ENCODE peak calls at places on chromosomes 5 and 9, in eight cellular contexts. G is sigmoid colon, N is breast epithelium, U is K562, V is prostate gland, Z is suprapubic skin, T is HCT116, E is spleen. C is an unnamed sample. For H3K9me3, the result is how much of the 10 kb centered on the place peaks cover.

GRCh38 chr9:37374892-37375291 is 47.6 kb upstream of the GRHPR start:
- DNase-seq in G (no peak), N (no peak), U (no peak), V (no peak), Z (no peak), T (no peak), E (peak), C (no peak)

GRCh38 chr5:121628783-121629182 is 222.9 kb upstream of the FTMT start:
- DNase-seq in G (no peak), N (no peak), U (no peak), V (no peak), Z (no peak), T (no peak), E (no peak), C (no peak)

GRCh38 chr9:20692554-20692953 is 8.5 kb downstream of the FOCAD start:
- DNase-seq in G (no peak), N (no peak), U (no peak), V (no peak), Z (no peak), T (no peak), E (no peak), C (no peak)

GRCh38 chr5:113295111-113295539 is 139.7 kb downstream of the TSSK1B start:
- DNase-seq in G (no peak), N (no peak), U (no peak), V (no peak), Z (no peak), T (no peak), E (no peak), C (no peak)

GRCh38 chr9:128729302-128729701 is 5.4 kb upstream of the ZDHHC12 start:
- DNase-seq in G (no peak), N (no peak), U (no peak), V (no peak), Z (no peak), T (no peak), E (no peak), C (no peak)

GRCh38 chr9:105393576-105394344 is 54.1 kb upstream of the FSD1L start:
- DNase-seq in G (no peak), N (no peak), U (no peak), V (no peak), Z (no peak), T (no peak), E (no peak), C (no peak)

GRCh38 chr5:462051-462481 is 19.1 kb downstream of the EXOC3 start:
- DNase-seq in G (peak), N (peak), U (no peak), V (no peak), Z (peak), T (no peak), E (peak), C (peak)

GRCh38 chr9:4620881-4621555 is 41.1 kb upstream of the PLPP6 start:
- DNase-seq in G (no peak), N (no peak), U (no peak), V (no peak), Z (no peak), T (no peak), E (no peak), C (no peak)

GRCh38 chr9:26800322-26800721 is 92.3 kb downstream of the CAAP1 start:
- DNase-seq in G (no peak), N (no peak), U (no peak), V (no peak), Z (no peak), T (no peak), E (no peak), C (no peak)

GRCh38 chr5:59746261-59746765 is 147.2 kb downstream of the PDE4D start:
- DNase-seq in G (peak), N (no peak), U (no peak), V (no peak), Z (no peak), T (no peak), E (no peak), C (no peak)

GRCh38 chr5:172505840-172506638 is 51.7 kb upstream of the SH3PXD2B start:
- DNase-seq in G (peak), N (no peak), U (no peak), V (no peak), Z (peak), T (no peak), E (peak), C (no peak)

GRCh38 chr9:133166392-133166791 is 2.7 kb upstream of the GBGT1 start:
- DNase-seq in G (peak), N (no peak), U (peak), V (no peak), Z (no peak), T (no peak), E (peak), C (no peak)

GRCh38 chr5:51810592-51810991 is 427.3 kb downstream of the ISL1 start:
- DNase-seq in G (no peak), N (no peak), U (no peak), V (peak), Z (no peak), T (no peak), E (no peak), C (no peak)

GRCh38 chr9:89419978-89420394 is 77.9 kb downstream of the SEMA4D start:
- DNase-seq in G (peak), N (no peak), U (no peak), V (no peak), Z (no peak), T (no peak), E (peak), C (no peak)

GRCh38 chr5:14663734-14664269 is 716 bp upstream of the OTULIN start:
- DNase-seq in G (no peak), N (no peak), U (no peak), V (no peak), Z (no peak), T (no peak), E (peak), C (peak)

DNA sequence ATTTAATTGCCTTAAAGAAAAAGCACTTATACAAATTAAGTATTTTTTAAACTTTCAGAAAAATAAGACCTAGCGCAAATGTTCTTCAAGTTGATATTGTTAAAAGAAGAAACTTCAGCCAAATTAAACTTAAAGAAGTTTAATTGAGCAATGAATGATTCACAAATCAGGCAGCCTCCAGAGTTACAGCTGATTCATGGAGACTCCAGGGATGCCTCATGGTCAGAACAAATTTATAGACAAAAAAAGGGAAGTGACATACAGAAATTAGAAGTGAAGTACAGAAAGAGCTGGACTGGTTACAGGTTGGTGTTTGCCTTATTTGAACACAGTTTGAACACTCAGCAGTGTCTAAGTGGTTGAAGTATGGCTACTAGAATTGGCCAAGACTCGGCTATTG is 60.3 kb downstream of the CDKN2A start:
- DNase-seq in G (no peak), N (no peak), U (no peak), V (no peak), Z (no peak), T (no peak), E (no peak), C (no peak)
- TF ChIP-seq POLR2AphosphoS5 in G (no peak), N (no peak), U (no peak), V (no peak), Z (no peak), T (no peak), E (no peak), C (no peak)

GRCh38 chr5:139394123-139394653 is 716 bp downstream of the PROB1 start:
- DNase-seq in G (no peak), N (no peak), U (no peak), V (no peak), Z (no peak), T (no peak), E (peak), C (peak)
- TF ChIP-seq CTCF in G (no peak), N (no peak), U (no peak), V (no peak), Z (no peak), T (no peak), E (peak), C (no peak)

GRCh38 chr5:2704806-2705645 is 46.5 kb downstream of the IRX2 start:
- DNase-seq in G (peak), N (no peak), U (no peak), V (no peak), Z (no peak), T (no peak), E (no peak), C (no peak)
- H3K9me3 ChIP-seq in G (under half), N (under half), U (under half), V (under half), Z (under half), T (under half), E (under half), C (under half)

DNA sequence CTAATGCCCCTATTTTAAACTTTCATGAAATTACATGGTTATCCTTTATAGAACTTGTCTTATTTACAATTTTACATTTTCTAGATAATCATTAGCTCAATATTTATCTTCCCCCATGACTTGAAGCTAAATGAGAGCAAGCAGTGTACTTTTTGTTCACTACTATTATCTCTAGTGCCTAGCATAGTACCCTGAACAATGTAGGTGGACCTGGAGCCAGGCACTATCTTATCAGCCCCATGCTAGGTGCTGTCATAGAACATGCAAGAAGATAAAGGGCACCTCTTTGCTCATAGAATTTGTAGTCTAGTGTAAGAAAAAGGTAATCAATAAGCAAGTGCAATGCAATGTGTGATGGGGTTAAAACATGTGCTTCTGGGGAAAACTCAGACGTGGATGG is 399.9 kb downstream of the ELAVL2 start:
- DNase-seq in G (no peak), N (no peak), U (no peak), V (no peak), Z (no peak), T (no peak), E (no peak), C (no peak)
- TF ChIP-seq POLR2AphosphoS5 in G (no peak), N (no peak), U (no peak), V (no peak), Z (no peak), T (no peak), E (no peak), C (no peak)

GRCh38 chr5:124372457-124372856 is 374.0 kb downstream of the ZNF608 start:
- DNase-seq in G (no peak), N (no peak), U (no peak), V (no peak), Z (no peak), T (no peak), E (no peak), C (no peak)
- TF ChIP-seq CTCF in G (no peak), N (no peak), U (no peak), V (no peak), Z (no peak), T (no peak), E (no peak), C (no peak)

C was measured in upper lobe of left lung.